ENCODE peak calls at places on chromosomes 6 and 20, in six cellular contexts. One of them, this sample, is unnamed.

GRCh38 chr20:64003970-64004725 is 23.2 kb downstream of the PRPF6 start:
- DNase-seq in astrocyte: peak; percentile 22
- DNase-seq in fibroblast of mammary gland: no peak
- DNase-seq in dorsolateral prefrontal cortex: no peak
- DNase-seq in pancreas: no peak
- DNase-seq in neural crest cell: no peak
- DNase-seq in this sample: no peak

GRCh38 chr6:160692369-160692959 is 9.6 kb upstream of the PLG start:
- DNase-seq in fibroblast of mammary gland: no peak
- DNase-seq in astrocyte: no peak
- DNase-seq in neural crest cell: no peak
- DNase-seq in pancreas: no peak
- DNase-seq in dorsolateral prefrontal cortex: no peak
- DNase-seq in this sample: no peak

GRCh38 chr6:155260686-155261085 is 3.1 kb upstream of the CLDN20 start:
- DNase-seq in dorsolateral prefrontal cortex: no peak
- DNase-seq in pancreas: no peak
- DNase-seq in astrocyte: no peak
- DNase-seq in fibroblast of mammary gland: no peak
- DNase-seq in neural crest cell: no peak
- DNase-seq in this sample: no peak

GRCh38 chr20:41738584-41739193 is 120.5 kb upstream of the CHD6 start:
- DNase-seq in astrocyte: peak; percentile 1
- DNase-seq in fibroblast of mammary gland: peak; percentile 45
- DNase-seq in neural crest cell: peak; percentile 62
- DNase-seq in dorsolateral prefrontal cortex: peak; percentile 69
- DNase-seq in pancreas: peak; percentile 40
- DNase-seq in this sample: no peak

GRCh38 chr6:101276066-101276465 is 117.4 kb upstream of the GRIK2 start:
- DNase-seq in fibroblast of mammary gland: peak; percentile 38
- DNase-seq in pancreas: no peak
- DNase-seq in dorsolateral prefrontal cortex: no peak
- DNase-seq in neural crest cell: no peak
- DNase-seq in astrocyte: peak; percentile 1
- DNase-seq in this sample: no peak

GRCh38 chr6:25056130-25056529 is 120.4 kb upstream of the RIPOR2 start:
- DNase-seq in neural crest cell: no peak
- DNase-seq in pancreas: no peak
- DNase-seq in dorsolateral prefrontal cortex: no peak
- DNase-seq in fibroblast of mammary gland: no peak
- DNase-seq in astrocyte: no peak
- DNase-seq in this sample: no peak

GRCh38 chr20:1424336-1424735 is 31.5 kb upstream of the FKBP1A start:
- DNase-seq in fibroblast of mammary gland: peak; percentile 24
- DNase-seq in astrocyte: peak; percentile 25
- DNase-seq in dorsolateral prefrontal cortex: no peak
- DNase-seq in pancreas: no peak
- DNase-seq in neural crest cell: no peak
- DNase-seq in this sample: no peak

GRCh38 chr6:30757261-30757935 is 13.1 kb upstream of the IER3 start:
- DNase-seq in fibroblast of mammary gland: no peak
- DNase-seq in dorsolateral prefrontal cortex: no peak
- DNase-seq in pancreas: no peak
- DNase-seq in neural crest cell: no peak
- DNase-seq in astrocyte: no peak
- DNase-seq in this sample: no peak

GRCh38 chr6:24960991-24961475 is 25.3 kb upstream of the RIPOR2 start:
- DNase-seq in fibroblast of mammary gland: no peak
- DNase-seq in dorsolateral prefrontal cortex: no peak
- DNase-seq in neural crest cell: no peak
- DNase-seq in pancreas: no peak
- DNase-seq in astrocyte: no peak
- DNase-seq in this sample: no peak

GRCh38 chr6:160207618-160208017 is 51.0 kb downstream of the SLC22A2 start:
- DNase-seq in astrocyte: no peak
- DNase-seq in pancreas: no peak
- DNase-seq in fibroblast of mammary gland: no peak
- DNase-seq in dorsolateral prefrontal cortex: no peak
- DNase-seq in neural crest cell: no peak
- DNase-seq in this sample: no peak

GRCh38 chr6:46221221-46221793 is 50.5 kb upstream of the ENPP5 start:
- DNase-seq in neural crest cell: no peak
- DNase-seq in pancreas: no peak
- DNase-seq in fibroblast of mammary gland: peak; percentile 60
- DNase-seq in astrocyte: no peak
- DNase-seq in dorsolateral prefrontal cortex: no peak
- DNase-seq in this sample: peak; percentile 7

GRCh38 chr6:125367036-125367782 is 65.4 kb upstream of the HDDC2 start:
- DNase-seq in dorsolateral prefrontal cortex: no peak
- DNase-seq in fibroblast of mammary gland: peak; percentile 49
- DNase-seq in neural crest cell: no peak
- DNase-seq in astrocyte: no peak
- DNase-seq in pancreas: no peak
- DNase-seq in this sample: no peak

GRCh38 chr20:31516166-31516565 is 1.9 kb downstream of the HM13 start:
- DNase-seq in pancreas: no peak
- DNase-seq in neural crest cell: no peak
- DNase-seq in astrocyte: no peak
- DNase-seq in dorsolateral prefrontal cortex: no peak
- DNase-seq in fibroblast of mammary gland: no peak
- DNase-seq in this sample: no peak

GRCh38 chr20:31515072-31515774 is 981 bp downstream of the HM13 start:
- DNase-seq in pancreas: no peak
- DNase-seq in dorsolateral prefrontal cortex: no peak
- DNase-seq in astrocyte: no peak
- DNase-seq in fibroblast of mammary gland: no peak
- DNase-seq in neural crest cell: no peak
- DNase-seq in this sample: no peak

GRCh38 chr20:31515775-31516107 is 1.5 kb downstream of the HM13 start:
- DNase-seq in dorsolateral prefrontal cortex: no peak
- DNase-seq in neural crest cell: no peak
- DNase-seq in fibroblast of mammary gland: no peak
- DNase-seq in astrocyte: no peak
- DNase-seq in pancreas: no peak
- DNase-seq in this sample: no peak

GRCh38 chr20:31516651-31517050 is 2.4 kb downstream of the HM13 start:
- DNase-seq in pancreas: no peak
- DNase-seq in neural crest cell: no peak
- DNase-seq in fibroblast of mammary gland: no peak
- DNase-seq in astrocyte: no peak
- DNase-seq in dorsolateral prefrontal cortex: no peak
- DNase-seq in this sample: no peak

DNA sequence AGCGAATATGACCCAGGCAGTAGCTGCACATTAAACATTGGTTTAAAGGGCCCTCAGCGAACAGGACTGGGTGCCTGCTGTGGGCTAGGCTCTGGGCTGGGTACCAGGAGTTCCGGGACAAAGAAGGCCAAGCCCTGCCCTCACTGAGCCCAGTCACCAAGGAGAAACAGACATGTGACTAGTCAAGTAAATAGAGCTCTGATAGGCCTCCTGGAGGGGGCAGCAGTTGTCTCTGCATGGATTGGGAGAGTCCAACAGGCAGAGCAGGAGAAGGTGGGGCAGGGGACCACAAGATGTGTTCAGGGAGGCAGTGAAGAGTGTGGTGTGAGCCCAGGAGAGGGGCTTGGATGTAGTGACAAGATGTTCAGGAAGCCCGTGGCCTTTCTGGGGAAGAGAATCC is 3.1 kb downstream of the HM13 start:
- DNase-seq in fibroblast of mammary gland: peak; percentile 82
- DNase-seq in astrocyte: peak; percentile 55
- DNase-seq in dorsolateral prefrontal cortex: no peak
- DNase-seq in pancreas: peak; percentile 73
- DNase-seq in neural crest cell: peak; percentile 23
- DNase-seq in this sample: peak; percentile 59
- TF ChIP-seq CTCF in fibroblast of mammary gland: peak; percentile 50
- TF ChIP-seq CTCF in astrocyte: peak; percentile 26
- TF ChIP-seq CTCF in dorsolateral prefrontal cortex: no peak
- TF ChIP-seq CTCF in pancreas: no peak
- TF ChIP-seq CTCF in neural crest cell: peak; percentile 39
- TF ChIP-seq CTCF in this sample: peak; percentile 67

GRCh38 chr20:217266-217665 is 9.8 kb upstream of the DEFB129 start:
- DNase-seq in dorsolateral prefrontal cortex: no peak
- DNase-seq in neural crest cell: no peak
- DNase-seq in astrocyte: no peak
- DNase-seq in fibroblast of mammary gland: no peak
- DNase-seq in pancreas: no peak
- DNase-seq in this sample: no peak

GRCh38 chr20:214383-214782 is 12.7 kb upstream of the DEFB129 start:
- DNase-seq in neural crest cell: no peak
- DNase-seq in dorsolateral prefrontal cortex: no peak
- DNase-seq in pancreas: no peak
- DNase-seq in fibroblast of mammary gland: no peak
- DNase-seq in astrocyte: no peak
- DNase-seq in this sample: no peak

GRCh38 chr20:221258-221830 is 5.7 kb upstream of the DEFB129 start:
- DNase-seq in dorsolateral prefrontal cortex: no peak
- DNase-seq in pancreas: no peak
- DNase-seq in astrocyte: no peak
- DNase-seq in neural crest cell: no peak
- DNase-seq in fibroblast of mammary gland: no peak
- DNase-seq in this sample: no peak

GRCh38 chr20:215796-216195 is 11.3 kb upstream of the DEFB129 start:
- DNase-seq in dorsolateral prefrontal cortex: no peak
- DNase-seq in neural crest cell: no peak
- DNase-seq in astrocyte: no peak
- DNase-seq in fibroblast of mammary gland: no peak
- DNase-seq in pancreas: no peak
- DNase-seq in this sample: no peak

GRCh38 chr20:219290-220115 is 7.6 kb upstream of the DEFB129 start:
- DNase-seq in fibroblast of mammary gland: peak; percentile 20
- DNase-seq in pancreas: no peak
- DNase-seq in astrocyte: no peak
- DNase-seq in dorsolateral prefrontal cortex: no peak
- DNase-seq in neural crest cell: no peak
- DNase-seq in this sample: peak; percentile 5
- TF ChIP-seq CTCF in fibroblast of mammary gland: peak; percentile 39
- TF ChIP-seq CTCF in pancreas: no peak
- TF ChIP-seq CTCF in astrocyte: no peak
- TF ChIP-seq CTCF in dorsolateral prefrontal cortex: peak; percentile 35
- TF ChIP-seq CTCF in neural crest cell: peak; percentile 67
- TF ChIP-seq CTCF in this sample: peak; percentile 65

GRCh38 chr6:37169458-37170272 is at the start of gene PIM1:
- DNase-seq in pancreas: peak; percentile 100
- DNase-seq in dorsolateral prefrontal cortex: peak; percentile 99
- DNase-seq in fibroblast of mammary gland: peak; percentile 93
- DNase-seq in neural crest cell: peak; percentile 91
- DNase-seq in astrocyte: peak; percentile 88
- DNase-seq in this sample: peak; percentile 94
- TF ChIP-seq CTCF in pancreas: no peak
- TF ChIP-seq CTCF in dorsolateral prefrontal cortex: no peak
- TF ChIP-seq CTCF in fibroblast of mammary gland: no peak
- TF ChIP-seq CTCF in neural crest cell: no peak
- TF ChIP-seq CTCF in astrocyte: no peak
- TF ChIP-seq CTCF in this sample: no peak

GRCh38 chr6:141641951-141642350 is 490.8 kb upstream of the GJE1 start:
- DNase-seq in pancreas: no peak
- DNase-seq in dorsolateral prefrontal cortex: no peak
- DNase-seq in astrocyte: no peak
- DNase-seq in fibroblast of mammary gland: no peak
- DNase-seq in neural crest cell: no peak
- DNase-seq in this sample: no peak

GRCh38 chr6:141635621-141636020 is 497.1 kb upstream of the GJE1 start:
- DNase-seq in dorsolateral prefrontal cortex: no peak
- DNase-seq in fibroblast of mammary gland: no peak
- DNase-seq in pancreas: no peak
- DNase-seq in neural crest cell: no peak
- DNase-seq in astrocyte: no peak
- DNase-seq in this sample: no peak

GRCh38 chr6:141641406-141641805 is 491.3 kb upstream of the GJE1 start:
- DNase-seq in astrocyte: no peak
- DNase-seq in fibroblast of mammary gland: no peak
- DNase-seq in dorsolateral prefrontal cortex: no peak
- DNase-seq in pancreas: no peak
- DNase-seq in neural crest cell: no peak
- DNase-seq in this sample: no peak
- TF ChIP-seq CTCF in astrocyte: no peak
- TF ChIP-seq CTCF in fibroblast of mammary gland: no peak
- TF ChIP-seq CTCF in dorsolateral prefrontal cortex: peak; percentile 19
- TF ChIP-seq CTCF in pancreas: no peak
- TF ChIP-seq CTCF in neural crest cell: peak; percentile 33
- TF ChIP-seq CTCF in this sample: peak; percentile 62

DNA sequence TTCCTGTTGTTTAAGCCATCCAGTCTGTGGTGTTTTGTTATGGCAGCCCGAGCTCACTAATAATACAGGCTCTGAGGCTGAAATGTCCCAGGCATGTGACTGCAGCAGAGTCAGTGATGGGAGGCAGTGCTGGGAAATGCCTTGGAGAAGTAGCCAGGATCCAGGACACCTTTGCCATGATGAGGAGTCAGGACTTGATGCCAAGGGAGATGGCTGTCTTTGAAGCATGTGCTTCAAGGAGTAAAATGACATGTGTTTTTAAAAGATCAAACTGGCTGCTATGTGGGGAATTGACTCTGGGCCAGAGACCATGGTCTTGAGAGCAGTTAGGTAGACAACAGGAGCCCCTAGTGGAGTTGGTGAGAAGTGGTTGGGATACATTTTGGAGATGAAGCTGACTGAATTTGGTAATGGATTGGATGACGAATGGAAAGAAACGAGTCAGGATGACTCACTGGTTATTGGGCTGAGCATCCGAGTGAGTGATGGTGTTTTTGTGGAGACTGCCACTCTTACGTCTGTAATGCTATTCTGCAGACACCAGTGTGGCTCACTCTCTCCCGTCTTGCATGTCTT is 322.2 kb downstream of the PLCB1 start:
- DNase-seq in pancreas: no peak
- DNase-seq in neural crest cell: no peak
- DNase-seq in fibroblast of mammary gland: peak; percentile 98
- DNase-seq in dorsolateral prefrontal cortex: no peak
- DNase-seq in astrocyte: peak; percentile 93
- DNase-seq in this sample: peak; percentile 96
- TF ChIP-seq CTCF in pancreas: no peak
- TF ChIP-seq CTCF in neural crest cell: peak; percentile 29
- TF ChIP-seq CTCF in fibroblast of mammary gland: peak; percentile 73
- TF ChIP-seq CTCF in dorsolateral prefrontal cortex: no peak
- TF ChIP-seq CTCF in astrocyte: peak; percentile 65
- TF ChIP-seq CTCF in this sample: peak; percentile 85